ENCODE peak calls at places on chromosomes 16 and 17, in six cellular contexts. W is Karpas-422; S is activated CD8-positive, alpha-beta memory T cell treated with anti-CD3 and anti-CD28 coated beads, Interleukin-2, amount 50 U/mL, for 48 hours; N is GM12865; H is EH; C is stimulated activated CD8-positive, alpha-beta memory T cell treated with anti-CD3 and anti-CD28 coated beads, Interleukin-15, amount 100 ng/mL, for 24 hours. D is an unnamed sample.

GRCh38 chr17:1298616-1299015 is 19.2 kb downstream of the TRARG1 start:
- DNase-seq in W (no peak), S (peak), N (no peak), H (peak), C (no peak), D (no peak)

GRCh38 chr16:67242138-67242730 is 5.0 kb downstream of the FHOD1 start:
- DNase-seq in W (no peak), S (no peak), N (no peak), H (no peak), C (no peak), D (no peak)

GRCh38 chr17:40993084-40993483 is 880 bp downstream of the KRTAP3-3 start:
- DNase-seq in W (no peak), S (no peak), N (no peak), H (no peak), C (no peak), D (no peak)

GRCh38 chr17:49456172-49456965 is 38.7 kb upstream of the NGFR start:
- DNase-seq in W (no peak), S (no peak), N (no peak), H (peak), C (no peak), D (no peak)

GRCh38 chr16:66406534-66407368 is 20.3 kb upstream of the BEAN1 start:
- DNase-seq in W (peak), S (peak), N (peak), H (peak), C (peak), D (peak)

GRCh38 chr17:28712037-28712704 is 483 bp upstream of the PROCA1 start:
- DNase-seq in W (peak), S (peak), N (peak), H (peak), C (no peak), D (peak)

GRCh38 chr16:57028086-57028485 is 38.7 kb downstream of the NLRC5 start:
- DNase-seq in W (no peak), S (no peak), N (no peak), H (no peak), C (no peak), D (no peak)

GRCh38 chr17:74037320-74037719 is 166.2 kb upstream of the RPL38 start:
- DNase-seq in W (no peak), S (no peak), N (no peak), H (no peak), C (no peak), D (no peak)

GRCh38 chr16:2985893-2986355 is 5.7 kb upstream of the PKMYT1 start:
- DNase-seq in W (no peak), S (no peak), N (no peak), H (no peak), C (no peak), D (no peak)

D was measured in trophoblast cell.